ENCODE peak calls at places on chromosomes 11 and 22, in eight cellular contexts. One of them, this sample, is unnamed.

GRCh38 chr11:68140496-68141246 is 19.5 kb upstream of the CHKA start:
- DNase-seq in thoracic aorta: no peak
- DNase-seq in left ventricle myocardium inferior: no peak
- DNase-seq in IMR-90: no peak
- DNase-seq in sigmoid colon: no peak
- DNase-seq in fibroblast of villous mesenchyme: no peak
- DNase-seq in lower leg skin: no peak
- DNase-seq in bronchial epithelial cell: no peak
- DNase-seq in this sample: no peak

GRCh38 chr11:93972790-93973189 is 48.4 kb upstream of the HEPHL1 start:
- DNase-seq in left ventricle myocardium inferior: no peak
- DNase-seq in thoracic aorta: no peak
- DNase-seq in fibroblast of villous mesenchyme: no peak
- DNase-seq in lower leg skin: no peak
- DNase-seq in bronchial epithelial cell: no peak
- DNase-seq in IMR-90: no peak
- DNase-seq in sigmoid colon: no peak
- DNase-seq in this sample: no peak

GRCh38 chr11:45272701-45273100 is 13.4 kb downstream of the SYT13 start:
- DNase-seq in IMR-90: no peak
- DNase-seq in sigmoid colon: no peak
- DNase-seq in left ventricle myocardium inferior: no peak
- DNase-seq in thoracic aorta: no peak
- DNase-seq in lower leg skin: no peak
- DNase-seq in bronchial epithelial cell: peak
- DNase-seq in fibroblast of villous mesenchyme: no peak
- DNase-seq in this sample: no peak

GRCh38 chr11:60251485-60252207 is 8.7 kb upstream of the MS4A4E start:
- DNase-seq in sigmoid colon: no peak
- DNase-seq in lower leg skin: peak
- DNase-seq in bronchial epithelial cell: peak
- DNase-seq in fibroblast of villous mesenchyme: peak
- DNase-seq in left ventricle myocardium inferior: no peak
- DNase-seq in thoracic aorta: no peak
- DNase-seq in IMR-90: no peak
- DNase-seq in this sample: peak

GRCh38 chr11:61587951-61588695 is 7.2 kb upstream of the SYT7 start:
- DNase-seq in left ventricle myocardium inferior: peak
- DNase-seq in fibroblast of villous mesenchyme: no peak
- DNase-seq in bronchial epithelial cell: peak
- DNase-seq in thoracic aorta: no peak
- DNase-seq in lower leg skin: no peak
- DNase-seq in sigmoid colon: peak
- DNase-seq in IMR-90: no peak
- DNase-seq in this sample: no peak

GRCh38 chr11:17601206-17602075 is 54.4 kb downstream of the OTOG start:
- DNase-seq in lower leg skin: no peak
- DNase-seq in left ventricle myocardium inferior: no peak
- DNase-seq in IMR-90: no peak
- DNase-seq in sigmoid colon: peak
- DNase-seq in thoracic aorta: no peak
- DNase-seq in bronchial epithelial cell: no peak
- DNase-seq in fibroblast of villous mesenchyme: no peak
- DNase-seq in this sample: no peak

GRCh38 chr11:117232022-117232878 is at the start of the genes PCSK7 and RNF214:
- DNase-seq in thoracic aorta: no peak
- DNase-seq in sigmoid colon: peak
- DNase-seq in bronchial epithelial cell: peak
- DNase-seq in lower leg skin: peak
- DNase-seq in IMR-90: peak
- DNase-seq in left ventricle myocardium inferior: peak
- DNase-seq in fibroblast of villous mesenchyme: peak
- DNase-seq in this sample: peak

GRCh38 chr11:12831471-12832202 is 157.4 kb downstream of the TEAD1 start:
- DNase-seq in left ventricle myocardium inferior: no peak
- DNase-seq in sigmoid colon: no peak
- DNase-seq in IMR-90: peak
- DNase-seq in thoracic aorta: no peak
- DNase-seq in bronchial epithelial cell: peak
- DNase-seq in fibroblast of villous mesenchyme: no peak
- DNase-seq in lower leg skin: no peak
- DNase-seq in this sample: no peak

GRCh38 chr11:69307871-69308381 is 14.0 kb downstream of the MYEOV start:
- DNase-seq in IMR-90: no peak
- DNase-seq in left ventricle myocardium inferior: no peak
- DNase-seq in sigmoid colon: peak
- DNase-seq in thoracic aorta: no peak
- DNase-seq in bronchial epithelial cell: no peak
- DNase-seq in lower leg skin: no peak
- DNase-seq in fibroblast of villous mesenchyme: no peak
- DNase-seq in this sample: no peak

GRCh38 chr11:68036717-68037239 is 2.0 kb upstream of the TCIRG1 start:
- DNase-seq in lower leg skin: peak
- DNase-seq in sigmoid colon: peak
- DNase-seq in thoracic aorta: no peak
- DNase-seq in bronchial epithelial cell: no peak
- DNase-seq in left ventricle myocardium inferior: peak
- DNase-seq in fibroblast of villous mesenchyme: no peak
- DNase-seq in IMR-90: no peak
- DNase-seq in this sample: no peak

GRCh38 chr22:43890901-43891331 is 897 bp downstream of the PNPLA5 start:
- DNase-seq in bronchial epithelial cell: no peak
- DNase-seq in thoracic aorta: no peak
- DNase-seq in fibroblast of villous mesenchyme: no peak
- DNase-seq in left ventricle myocardium inferior: no peak
- DNase-seq in lower leg skin: no peak
- DNase-seq in sigmoid colon: peak
- DNase-seq in IMR-90: peak
- DNase-seq in this sample: no peak

GRCh38 chr11:111331711-111332479 is 33.5 kb downstream of the POU2AF3 start:
- DNase-seq in fibroblast of villous mesenchyme: no peak
- DNase-seq in sigmoid colon: peak
- DNase-seq in bronchial epithelial cell: peak
- DNase-seq in left ventricle myocardium inferior: no peak
- DNase-seq in thoracic aorta: no peak
- DNase-seq in lower leg skin: no peak
- DNase-seq in IMR-90: peak
- DNase-seq in this sample: peak

GRCh38 chr22:23774114-23774921 is 1.7 kb downstream of the MMP11 start:
- DNase-seq in bronchial epithelial cell: no peak
- DNase-seq in sigmoid colon: no peak
- DNase-seq in left ventricle myocardium inferior: no peak
- DNase-seq in lower leg skin: no peak
- DNase-seq in fibroblast of villous mesenchyme: no peak
- DNase-seq in IMR-90: no peak
- DNase-seq in thoracic aorta: no peak
- DNase-seq in this sample: no peak

GRCh38 chr11:68019486-68019885 is 9.4 kb downstream of the ALDH3B1 start:
- DNase-seq in left ventricle myocardium inferior: no peak
- DNase-seq in bronchial epithelial cell: no peak
- DNase-seq in sigmoid colon: no peak
- DNase-seq in lower leg skin: no peak
- DNase-seq in fibroblast of villous mesenchyme: no peak
- DNase-seq in thoracic aorta: no peak
- DNase-seq in IMR-90: no peak
- DNase-seq in this sample: no peak

GRCh38 chr11:76736773-76737495 is 46.2 kb upstream of the TSKU start:
- DNase-seq in lower leg skin: no peak
- DNase-seq in IMR-90: no peak
- DNase-seq in bronchial epithelial cell: no peak
- DNase-seq in fibroblast of villous mesenchyme: no peak
- DNase-seq in sigmoid colon: no peak
- DNase-seq in left ventricle myocardium inferior: no peak
- DNase-seq in thoracic aorta: no peak
- DNase-seq in this sample: no peak

GRCh38 chr22:28111501-28111900 is 192.4 kb upstream of the PITPNB start:
- DNase-seq in fibroblast of villous mesenchyme: no peak
- DNase-seq in sigmoid colon: no peak
- DNase-seq in IMR-90: no peak
- DNase-seq in thoracic aorta: no peak
- DNase-seq in left ventricle myocardium inferior: no peak
- DNase-seq in bronchial epithelial cell: no peak
- DNase-seq in lower leg skin: no peak
- DNase-seq in this sample: peak

GRCh38 chr22:28116261-28116673 is 197.2 kb upstream of the PITPNB start:
- DNase-seq in thoracic aorta: peak
- DNase-seq in left ventricle myocardium inferior: peak
- DNase-seq in fibroblast of villous mesenchyme: peak
- DNase-seq in sigmoid colon: peak
- DNase-seq in bronchial epithelial cell: peak
- DNase-seq in lower leg skin: peak
- DNase-seq in IMR-90: peak
- DNase-seq in this sample: peak

GRCh38 chr22:28115426-28115825 is 196.4 kb upstream of the PITPNB start:
- DNase-seq in thoracic aorta: no peak
- DNase-seq in bronchial epithelial cell: no peak
- DNase-seq in lower leg skin: no peak
- DNase-seq in fibroblast of villous mesenchyme: peak
- DNase-seq in left ventricle myocardium inferior: no peak
- DNase-seq in IMR-90: no peak
- DNase-seq in sigmoid colon: no peak
- DNase-seq in this sample: no peak

GRCh38 chr22:28112130-28112529 is 193.1 kb upstream of the PITPNB start:
- DNase-seq in thoracic aorta: no peak
- DNase-seq in lower leg skin: no peak
- DNase-seq in fibroblast of villous mesenchyme: no peak
- DNase-seq in IMR-90: no peak
- DNase-seq in sigmoid colon: no peak
- DNase-seq in bronchial epithelial cell: no peak
- DNase-seq in left ventricle myocardium inferior: no peak
- DNase-seq in this sample: no peak

GRCh38 chr22:28112548-28113043 is 193.5 kb upstream of the PITPNB start:
- DNase-seq in IMR-90: peak
- DNase-seq in fibroblast of villous mesenchyme: peak
- DNase-seq in bronchial epithelial cell: peak
- DNase-seq in sigmoid colon: peak
- DNase-seq in left ventricle myocardium inferior: peak
- DNase-seq in lower leg skin: peak
- DNase-seq in thoracic aorta: peak
- DNase-seq in this sample: peak
- TF ChIP-seq CTCF in IMR-90: peak
- TF ChIP-seq CTCF in fibroblast of villous mesenchyme: peak
- TF ChIP-seq CTCF in bronchial epithelial cell: peak
- TF ChIP-seq CTCF in sigmoid colon: no peak
- TF ChIP-seq CTCF in left ventricle myocardium inferior: peak
- TF ChIP-seq CTCF in lower leg skin: no peak
- TF ChIP-seq CTCF in thoracic aorta: peak
- TF ChIP-seq CTCF in this sample: peak

DNA sequence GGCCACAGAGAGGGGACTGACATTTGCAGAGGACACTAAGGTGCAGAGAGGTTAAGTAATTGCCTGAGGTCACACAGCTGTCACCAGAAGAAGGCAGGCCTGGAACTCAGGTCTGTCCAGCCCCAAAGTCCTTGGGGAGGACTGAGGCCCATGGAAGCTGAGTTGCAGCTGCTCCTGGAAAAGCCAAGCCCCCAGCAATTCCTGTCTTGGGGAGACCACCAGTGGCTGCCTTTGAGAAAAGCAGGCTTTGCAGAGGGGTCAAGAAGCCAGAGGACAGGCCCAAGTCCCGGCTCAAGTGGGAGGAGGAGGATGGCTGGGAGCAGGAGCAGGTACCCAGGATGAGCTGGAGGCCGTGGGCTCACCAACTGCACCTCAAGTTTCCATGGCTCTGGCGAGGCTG is 3.4 kb downstream of the NFAM1 start:
- DNase-seq in lower leg skin: no peak
- DNase-seq in fibroblast of villous mesenchyme: no peak
- DNase-seq in left ventricle myocardium inferior: no peak
- DNase-seq in bronchial epithelial cell: no peak
- DNase-seq in thoracic aorta: no peak
- DNase-seq in sigmoid colon: no peak
- DNase-seq in IMR-90: no peak
- DNase-seq in this sample: no peak
- TF ChIP-seq CTCF in lower leg skin: no peak
- TF ChIP-seq CTCF in fibroblast of villous mesenchyme: no peak
- TF ChIP-seq CTCF in left ventricle myocardium inferior: no peak
- TF ChIP-seq CTCF in bronchial epithelial cell: no peak
- TF ChIP-seq CTCF in thoracic aorta: no peak
- TF ChIP-seq CTCF in sigmoid colon: no peak
- TF ChIP-seq CTCF in IMR-90: no peak
- TF ChIP-seq CTCF in this sample: no peak

DNA sequence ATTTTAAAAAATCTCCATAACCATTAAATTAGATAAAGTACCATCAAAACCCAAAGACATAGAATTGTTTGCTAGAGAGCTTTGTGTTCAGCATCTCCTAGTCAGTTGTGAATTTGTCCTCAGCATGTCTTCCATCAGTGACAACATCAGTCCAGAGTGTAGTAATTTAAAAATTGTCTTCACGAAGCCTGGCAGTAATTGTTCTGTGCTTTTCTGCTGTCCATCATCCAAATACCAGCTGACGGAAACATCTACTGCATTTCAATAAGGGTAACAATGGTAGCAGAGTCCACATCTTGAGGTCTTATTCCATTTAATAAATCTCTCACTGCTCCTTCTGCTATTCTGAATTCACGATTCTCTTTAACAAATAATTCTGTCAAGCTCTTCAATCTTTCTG is 121.5 kb downstream of the ATXN10 start:
- DNase-seq in left ventricle myocardium inferior: no peak
- DNase-seq in bronchial epithelial cell: no peak
- DNase-seq in fibroblast of villous mesenchyme: no peak
- DNase-seq in sigmoid colon: no peak
- DNase-seq in IMR-90: no peak
- DNase-seq in thoracic aorta: no peak
- DNase-seq in lower leg skin: no peak
- DNase-seq in this sample: no peak
- TF ChIP-seq CTCF in left ventricle myocardium inferior: no peak
- TF ChIP-seq CTCF in bronchial epithelial cell: no peak
- TF ChIP-seq CTCF in fibroblast of villous mesenchyme: no peak
- TF ChIP-seq CTCF in sigmoid colon: no peak
- TF ChIP-seq CTCF in IMR-90: no peak
- TF ChIP-seq CTCF in thoracic aorta: no peak
- TF ChIP-seq CTCF in lower leg skin: no peak
- TF ChIP-seq CTCF in this sample: no peak

DNA sequence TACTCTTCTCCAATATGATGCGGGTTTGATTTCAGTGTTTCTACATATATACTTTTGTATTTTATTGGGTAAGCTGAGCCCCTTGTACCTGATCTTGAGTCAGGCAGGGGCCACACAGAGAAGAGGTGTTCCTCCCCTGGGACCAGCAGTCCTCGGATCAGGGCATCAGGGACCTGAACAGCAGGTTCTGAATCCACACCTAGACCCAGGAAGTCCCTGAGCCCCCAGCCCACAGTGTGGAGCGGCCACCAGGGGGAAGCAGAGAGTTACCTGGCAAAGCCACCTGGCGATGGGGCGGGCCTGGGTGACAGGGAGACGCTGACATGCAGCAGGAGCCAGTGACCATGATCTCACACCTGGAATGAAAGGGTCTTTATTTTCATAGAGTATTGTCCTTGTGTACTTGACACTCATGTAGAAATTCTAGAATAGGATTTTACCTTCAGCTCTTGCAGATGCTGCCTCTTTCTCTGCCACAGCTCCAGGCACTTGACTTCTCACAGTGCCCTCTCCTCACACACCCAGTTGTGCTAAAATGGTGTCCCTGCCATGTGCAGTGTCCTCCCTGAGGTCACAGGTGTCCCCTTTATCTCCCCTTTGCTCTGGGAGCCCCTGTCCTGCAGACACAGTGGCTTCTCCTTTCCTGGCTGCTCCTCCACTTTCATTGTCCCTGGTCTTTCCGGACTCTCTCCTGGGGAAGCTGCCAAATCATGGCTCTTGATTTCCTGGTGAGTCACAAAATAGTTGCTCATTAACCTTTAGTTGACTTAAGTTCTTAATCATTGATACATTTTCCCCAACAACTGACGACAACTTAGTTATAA is 48.5 kb downstream of the GGTLC2 start:
- DNase-seq in IMR-90: peak
- DNase-seq in thoracic aorta: no peak
- DNase-seq in left ventricle myocardium inferior: no peak
- DNase-seq in fibroblast of villous mesenchyme: peak
- DNase-seq in lower leg skin: no peak
- DNase-seq in bronchial epithelial cell: peak
- DNase-seq in sigmoid colon: peak
- DNase-seq in this sample: peak
- TF ChIP-seq CTCF in IMR-90: peak
- TF ChIP-seq CTCF in thoracic aorta: no peak
- TF ChIP-seq CTCF in left ventricle myocardium inferior: peak
- TF ChIP-seq CTCF in fibroblast of villous mesenchyme: peak
- TF ChIP-seq CTCF in lower leg skin: no peak
- TF ChIP-seq CTCF in bronchial epithelial cell: peak
- TF ChIP-seq CTCF in sigmoid colon: peak
- TF ChIP-seq CTCF in this sample: peak

This sample was measured in HFFc6.